ENCODE peak calls at places on chromosomes 3 and 15, in nine cellular contexts. O, U, Q, J, T, Y, M, N and C are unnamed samples.

GRCh38 chr15:79904256-79904655 is 7.4 kb upstream of the MTHFS start:
- DNase-seq in O (no peak), U (no peak), Q (no peak), J (no peak), T (no peak), Y (no peak), M (no peak), N (no peak), C (no peak)

GRCh38 chr3:78745847-78746246 is 1022.0 kb downstream of the ROBO1 start:
- DNase-seq in O (no peak), U (no peak), Q (no peak), J (no peak), T (no peak), Y (no peak), M (no peak), N (no peak), C (no peak)

GRCh38 chr3:101312545-101312944 is 7.8 kb downstream of the IMPG2 start:
- DNase-seq in O (no peak), U (no peak), Q (no peak), J (no peak), T (no peak), Y (no peak), M (no peak), N (no peak), C (no peak)

GRCh38 chr3:119745942-119746341 is 36.0 kb upstream of the NR1I2 start:
- DNase-seq in O (no peak), U (no peak), Q (no peak), J (no peak), T (no peak), Y (no peak), M (no peak), N (no peak), C (no peak)

GRCh38 chr3:32226875-32227500 is 11.5 kb upstream of the CMTM8 start:
- DNase-seq in O (peak; percentile 50), U (no peak), Q (no peak), J (peak; percentile 77), T (no peak), Y (no peak), M (no peak), N (no peak), C (peak; percentile 78)

GRCh38 chr3:14369675-14370669 is 32.4 kb upstream of the SLC6A6 start:
- DNase-seq in O (no peak), U (peak; percentile 33), Q (no peak), J (peak; percentile 56), T (no peak), Y (no peak), M (no peak), N (no peak), C (no peak)

GRCh38 chr15:83904107-83904720 is 250.3 kb downstream of the ADAMTSL3 start:
- DNase-seq in O (peak; percentile 48), U (peak; percentile 65), Q (no peak), J (peak; percentile 74), T (no peak), Y (no peak), M (no peak), N (no peak), C (peak; percentile 68)

GRCh38 chr15:66563566-66564110 is 2.2 kb downstream of the LCTL start:
- DNase-seq in O (no peak), U (no peak), Q (no peak), J (no peak), T (no peak), Y (no peak), M (no peak), N (no peak), C (no peak)

GRCh38 chr3:101928890-101929289 is 79.6 kb downstream of the NFKBIZ start:
- DNase-seq in O (peak; percentile 49), U (no peak), Q (no peak), J (peak; percentile 90), T (no peak), Y (no peak), M (no peak), N (no peak), C (peak; percentile 81)

GRCh38 chr3:71987828-71988227 is 202.9 kb upstream of the PROK2 start:
- DNase-seq in O (no peak), U (no peak), Q (no peak), J (peak; percentile 88), T (no peak), Y (no peak), M (no peak), N (no peak), C (no peak)

GRCh38 chr3:175749981-175750380 is 890.8 kb downstream of the NAALADL2 start:
- DNase-seq in O (no peak), U (no peak), Q (no peak), J (no peak), T (no peak), Y (no peak), M (no peak), N (no peak), C (no peak)

GRCh38 chr15:74540135-74540760 is 772 bp upstream of the ARID3B start:
- DNase-seq in O (no peak), U (no peak), Q (no peak), J (peak; percentile 30), T (no peak), Y (peak; percentile 38), M (peak; percentile 31), N (peak; percentile 23), C (peak; percentile 30)

GRCh38 chr3:136862953-136863352 is 945 bp downstream of the NCK1 start:
- DNase-seq in O (no peak), U (no peak), Q (no peak), J (no peak), T (no peak), Y (no peak), M (no peak), N (no peak), C (no peak)

GRCh38 chr3:127137113-127137512 is 55.8 kb upstream of the PRR23E start:
- DNase-seq in O (no peak), U (no peak), Q (no peak), J (no peak), T (no peak), Y (no peak), M (no peak), N (no peak), C (no peak)

GRCh38 chr3:120693439-120694172 is 11.6 kb upstream of the HGD start:
- DNase-seq in O (peak; percentile 60), U (no peak), Q (no peak), J (peak; percentile 44), T (no peak), Y (no peak), M (no peak), N (no peak), C (peak; percentile 57)

GRCh38 chr3:162722336-162722735 is 1225.7 kb downstream of the OTOL1 start:
- DNase-seq in O (no peak), U (no peak), Q (no peak), J (no peak), T (no peak), Y (no peak), M (no peak), N (no peak), C (no peak)